ENCODE peak calls at places on chromosomes 2 and 18, in six cellular contexts. W is fibroblast of lung; G is transverse colon; Z is pancreas; P is CD8-positive, alpha-beta T cell; A is K562. E is an unnamed sample.

GRCh38 chr2:99939135-99939534 is 203.3 kb downstream of the AFF3 start:
- DNase-seq in W (no peak), G (no peak), Z (no peak), P (no peak), A (no peak), E (no peak)

GRCh38 chr2:95389256-95390119 is 13.0 kb upstream of the FAHD2A start:
- DNase-seq in W (peak), G (peak), Z (peak), P (no peak), A (peak), E (no peak)

GRCh38 chr2:105641389-105641811 is 103.3 kb upstream of the NCK2 start:
- DNase-seq in W (no peak), G (no peak), Z (peak), P (no peak), A (peak), E (no peak)

GRCh38 chr18:58135806-58136331 is 91.8 kb downstream of the NEDD4L start:
- DNase-seq in W (peak), G (peak), Z (no peak), P (peak), A (peak), E (no peak)

GRCh38 chr2:175807031-175807873 is 194.8 kb downstream of the LNPK start:
- DNase-seq in W (peak), G (no peak), Z (no peak), P (no peak), A (no peak), E (no peak)

GRCh38 chr2:197008229-197008628 is 81.7 kb upstream of the PGAP1 start:
- DNase-seq in W (peak), G (no peak), Z (no peak), P (no peak), A (no peak), E (no peak)

GRCh38 chr2:177161741-177162440 is 50.7 kb upstream of the HNRNPA3 start:
- DNase-seq in W (peak), G (no peak), Z (no peak), P (no peak), A (peak), E (no peak)

GRCh38 chr2:5921081-5921642 is 229.0 kb downstream of the SOX11 start:
- DNase-seq in W (no peak), G (no peak), Z (no peak), P (no peak), A (no peak), E (no peak)

GRCh38 chr2:240149943-240150784 is 9.7 kb upstream of the OTOS start:
- DNase-seq in W (peak), G (no peak), Z (no peak), P (no peak), A (peak), E (peak)

GRCh38 chr18:30485078-30485477 is 557.5 kb downstream of the DSC3 start:
- DNase-seq in W (no peak), G (no peak), Z (no peak), P (no peak), A (no peak), E (no peak)

GRCh38 chr2:58289029-58289428 is 47.9 kb upstream of the FANCL start:
- DNase-seq in W (no peak), G (no peak), Z (no peak), P (no peak), A (no peak), E (no peak)

GRCh38 chr2:215982465-215982875 is 30.9 kb downstream of the MREG start:
- DNase-seq in W (peak), G (no peak), Z (no peak), P (no peak), A (no peak), E (no peak)

GRCh38 chr2:41722668-41723369 is 325.0 kb upstream of the PKDCC start:
- DNase-seq in W (peak), G (no peak), Z (no peak), P (no peak), A (no peak), E (no peak)

GRCh38 chr2:109185338-109185737 is 56.3 kb downstream of the SH3RF3 start:
- DNase-seq in W (peak), G (no peak), Z (no peak), P (no peak), A (no peak), E (no peak)

GRCh38 chr18:51170689-51171088 is 26.8 kb downstream of the MEX3C start:
- DNase-seq in W (no peak), G (no peak), Z (no peak), P (no peak), A (no peak), E (no peak)

GRCh38 chr2:5834491-5834890 is 142.3 kb downstream of the SOX11 start:
- DNase-seq in W (no peak), G (no peak), Z (no peak), P (no peak), A (no peak), E (no peak)

GRCh38 chr2:52423655-52424054 is 1343.9 kb upstream of the CHAC2 start:
- DNase-seq in W (no peak), G (no peak), Z (no peak), P (no peak), A (no peak), E (no peak)

GRCh38 chr2:20515293-20516220 is 68.7 kb downstream of the RHOB start:
- DNase-seq in W (no peak), G (no peak), Z (no peak), P (no peak), A (no peak), E (no peak)

GRCh38 chr2:133418021-133418420 is 150.2 kb downstream of the NCKAP5 start:
- DNase-seq in W (no peak), G (no peak), Z (no peak), P (no peak), A (no peak), E (no peak)

GRCh38 chr18:48872234-48873145 is 78.3 kb downstream of the SMAD7 start:
- DNase-seq in W (no peak), G (no peak), Z (no peak), P (no peak), A (peak), E (no peak)

GRCh38 chr18:48868468-48869466 is 82.0 kb downstream of the SMAD7 start:
- DNase-seq in W (no peak), G (peak), Z (no peak), P (no peak), A (no peak), E (peak)

GRCh38 chr18:48869591-48869990 is 81.2 kb downstream of the SMAD7 start:
- DNase-seq in W (no peak), G (no peak), Z (no peak), P (no peak), A (no peak), E (peak)

GRCh38 chr18:48874233-48874632 is 76.5 kb downstream of the SMAD7 start:
- DNase-seq in W (no peak), G (no peak), Z (no peak), P (no peak), A (no peak), E (peak)

DNA sequence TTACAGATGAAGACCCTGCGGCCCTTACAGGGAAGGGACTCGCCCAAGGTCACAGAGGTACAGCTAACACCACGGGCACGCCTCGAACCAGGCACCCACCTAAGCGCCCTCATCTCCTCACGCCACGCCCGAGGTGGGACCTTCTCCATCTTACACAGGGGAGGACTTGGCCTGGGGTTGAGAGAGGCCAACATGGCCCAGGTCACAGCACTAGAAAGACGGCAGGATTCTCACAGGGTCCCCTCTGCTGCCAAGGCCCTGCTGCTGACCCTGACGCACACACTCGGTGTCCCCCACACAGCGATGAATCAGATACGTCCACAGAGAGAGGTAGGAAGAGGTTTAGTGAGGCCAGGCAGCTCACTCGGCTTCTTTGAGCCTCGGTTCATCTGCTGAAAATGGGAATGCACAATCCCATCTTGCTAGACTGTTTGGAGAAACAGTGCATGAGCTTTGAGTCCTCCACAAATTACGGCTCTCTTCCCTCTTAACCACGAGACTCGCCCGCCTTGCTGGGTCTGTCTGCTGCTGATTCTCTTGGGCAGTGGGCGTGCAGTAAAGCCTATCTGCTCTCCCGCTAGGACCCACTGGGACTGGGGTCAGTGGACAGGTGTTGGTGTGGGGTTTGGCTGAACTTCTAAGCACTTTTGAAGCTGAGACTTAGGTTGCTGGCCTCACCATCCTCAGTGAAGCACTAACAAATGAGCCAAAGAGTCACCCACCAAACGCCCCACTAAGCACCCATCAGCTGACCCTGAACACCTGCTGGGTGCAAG is 79.2 kb downstream of the SMAD7 start:
- DNase-seq in W (no peak), G (no peak), Z (no peak), P (no peak), A (no peak), E (no peak)
- H3K27ac ChIP-seq in W (no peak), G (no peak), Z (no peak), P (no peak), A (no peak), E (no peak)

DNA sequence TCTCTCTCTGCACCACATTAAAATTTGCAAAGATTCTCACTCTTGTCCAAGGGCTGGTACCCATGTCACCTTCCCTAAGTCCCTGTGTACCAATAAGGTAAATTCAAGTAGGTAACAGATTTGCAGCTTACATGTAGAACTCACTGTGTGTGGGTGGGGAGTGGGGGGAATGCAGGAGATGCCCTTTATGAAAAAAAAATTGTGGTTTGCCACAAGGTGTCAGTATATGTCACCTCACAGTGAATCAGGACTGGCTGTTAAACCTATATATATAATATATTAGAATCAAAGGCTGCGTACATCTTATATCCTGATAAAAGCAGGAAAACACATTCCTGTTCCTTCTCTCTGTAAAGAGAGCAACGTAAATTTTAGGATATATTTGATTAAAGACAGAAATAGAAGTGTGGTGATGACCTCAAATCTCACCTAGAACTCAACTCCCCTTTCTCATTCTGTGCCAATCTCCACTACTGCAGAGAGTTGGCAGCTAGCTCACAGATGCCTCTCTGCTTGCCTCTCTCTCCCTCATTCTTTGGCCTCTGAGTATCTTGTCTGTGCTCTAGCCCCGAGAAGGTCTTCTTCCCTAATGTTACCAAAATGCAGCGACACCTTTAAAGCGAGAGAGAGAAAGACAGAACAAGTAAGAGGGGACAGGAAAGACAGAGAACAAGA is 529 bp downstream of the XDH start:
- DNase-seq in W (no peak), G (no peak), Z (no peak), P (no peak), A (peak), E (no peak)
- TF ChIP-seq CTCF in W (peak), G (peak), Z (no peak), P (peak), A (no peak), E (no peak)

GRCh38 chr2:187552381-187552780 is 1.9 kb downstream of the TFPI start:
- DNase-seq in W (no peak), G (no peak), Z (no peak), P (no peak), A (no peak), E (no peak)
- H3K4me3 ChIP-seq in W (peak), G (no peak), Z (peak), P (no peak), A (peak), E (peak)

GRCh38 chr2:98804736-98805135 is 73.8 kb upstream of the MGAT4A start:
- DNase-seq in W (no peak), G (no peak), Z (no peak), P (no peak), A (no peak), E (no peak)

GRCh38 chr2:98807221-98807620 is 76.3 kb upstream of the MGAT4A start:
- DNase-seq in W (no peak), G (no peak), Z (no peak), P (no peak), A (no peak), E (no peak)

GRCh38 chr2:98803747-98804650 is 73.1 kb upstream of the MGAT4A start:
- DNase-seq in W (no peak), G (no peak), Z (peak), P (no peak), A (no peak), E (no peak)

GRCh38 chr2:98806266-98806697 is 75.3 kb upstream of the MGAT4A start:
- DNase-seq in W (peak), G (peak), Z (peak), P (no peak), A (no peak), E (peak)

GRCh38 chr2:98805412-98806265 is 74.7 kb upstream of the MGAT4A start:
- DNase-seq in W (peak), G (no peak), Z (no peak), P (no peak), A (no peak), E (peak)
- H3K27ac ChIP-seq in W (no peak), G (peak), Z (no peak), P (no peak), A (no peak), E (peak)

DNA sequence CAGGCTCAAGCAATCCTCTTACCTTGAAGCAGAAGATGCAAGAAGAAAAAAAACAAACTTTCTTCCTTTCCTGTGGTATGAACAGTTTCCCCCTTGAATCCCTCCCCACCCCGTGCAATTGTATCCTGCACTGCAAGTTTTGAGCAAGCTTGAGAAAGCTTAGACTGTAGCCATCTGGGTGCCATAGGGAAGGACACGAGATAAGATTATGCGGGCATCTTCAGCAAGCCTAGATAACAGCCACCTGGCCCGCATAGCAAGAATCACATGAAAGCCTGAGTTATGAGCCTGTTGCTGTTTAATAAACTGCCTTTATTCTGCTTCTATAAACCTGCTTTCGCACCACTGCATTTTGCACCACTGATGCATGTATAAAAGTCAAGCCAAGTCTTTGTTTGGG is 27.3 kb upstream of the CDCA7 start:
- DNase-seq in W (no peak), G (no peak), Z (no peak), P (no peak), A (no peak), E (no peak)
- TF ChIP-seq CTCF in W (no peak), G (no peak), Z (no peak), P (no peak), A (no peak), E (no peak)

GRCh38 chr2:15941483-15941853 is 1.1 kb downstream of the MYCN start:
- DNase-seq in W (no peak), G (no peak), Z (no peak), P (no peak), A (no peak), E (no peak)

GRCh38 chr2:15940661-15941482 is 522 bp downstream of the MYCN start:
- DNase-seq in W (no peak), G (no peak), Z (no peak), P (no peak), A (no peak), E (no peak)

GRCh38 chr2:15943378-15943851 is 3.1 kb downstream of the MYCN start:
- DNase-seq in W (no peak), G (peak), Z (no peak), P (no peak), A (peak), E (no peak)

GRCh38 chr2:15942711-15943345 is 2.5 kb downstream of the MYCN start:
- DNase-seq in W (no peak), G (no peak), Z (no peak), P (no peak), A (no peak), E (no peak)

GRCh38 chr2:15941970-15942710 is 1.8 kb downstream of the MYCN start:
- DNase-seq in W (no peak), G (peak), Z (no peak), P (no peak), A (no peak), E (no peak)
- H3K4me3 ChIP-seq in W (no peak), G (peak), Z (peak), P (peak), A (no peak), E (peak)

DNA sequence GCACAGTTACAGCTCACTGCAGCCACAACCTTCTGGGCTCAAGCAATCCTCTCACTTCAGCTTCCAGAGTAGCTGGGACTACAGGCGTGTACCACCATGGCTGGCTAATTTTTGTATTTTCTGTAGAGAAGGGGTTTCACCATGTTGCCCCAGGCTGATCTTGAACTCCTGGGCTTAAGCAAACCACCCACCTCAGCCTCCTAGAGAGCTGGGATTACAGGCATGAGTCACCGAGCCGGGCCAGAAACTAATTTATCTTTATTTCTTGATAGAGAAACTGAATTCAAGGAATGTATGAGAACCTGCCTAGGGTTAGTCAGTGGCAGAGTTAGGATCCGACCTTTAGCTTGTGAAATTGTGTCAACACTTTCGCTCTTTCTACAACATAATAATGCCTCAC is 19.3 kb upstream of the ITGAV start:
- DNase-seq in W (peak), G (no peak), Z (no peak), P (no peak), A (peak), E (no peak)
- H3K27ac ChIP-seq in W (no peak), G (no peak), Z (no peak), P (no peak), A (no peak), E (no peak)

DNA sequence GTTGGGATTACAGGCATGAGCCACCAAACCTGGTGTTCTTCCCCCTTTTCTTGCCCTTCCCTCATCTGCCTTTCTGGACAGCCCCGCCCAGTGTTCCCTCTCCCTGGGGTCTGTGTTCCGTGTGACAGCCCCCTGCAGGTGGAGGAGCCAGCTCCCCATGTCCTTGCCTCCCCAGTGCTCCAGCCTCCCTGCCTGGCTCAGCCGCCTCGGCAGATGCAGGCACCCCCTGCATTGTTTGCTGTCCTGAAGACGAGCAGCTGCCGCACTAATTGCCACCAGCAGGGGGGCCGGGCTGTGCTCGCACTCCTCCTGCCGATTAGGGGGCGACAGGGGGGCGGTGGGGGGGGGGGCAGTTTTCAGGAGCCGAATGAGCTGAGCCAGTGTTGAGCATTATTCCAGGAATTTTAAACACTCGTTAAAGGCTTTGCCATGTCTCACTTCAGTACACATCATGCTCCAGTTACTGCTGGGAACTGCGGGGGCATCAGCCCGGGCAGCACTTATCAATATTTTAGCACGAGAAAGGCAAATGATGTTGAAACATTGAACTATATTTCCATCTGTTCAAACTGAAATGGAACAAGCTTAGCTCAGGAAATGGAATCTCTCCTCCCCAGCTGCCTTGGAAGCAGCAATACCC is 23.3 kb downstream of the SIX3 start:
- DNase-seq in W (no peak), G (no peak), Z (no peak), P (no peak), A (no peak), E (no peak)
- TF ChIP-seq CTCF in W (peak), G (no peak), Z (no peak), P (no peak), A (peak), E (no peak)

DNA sequence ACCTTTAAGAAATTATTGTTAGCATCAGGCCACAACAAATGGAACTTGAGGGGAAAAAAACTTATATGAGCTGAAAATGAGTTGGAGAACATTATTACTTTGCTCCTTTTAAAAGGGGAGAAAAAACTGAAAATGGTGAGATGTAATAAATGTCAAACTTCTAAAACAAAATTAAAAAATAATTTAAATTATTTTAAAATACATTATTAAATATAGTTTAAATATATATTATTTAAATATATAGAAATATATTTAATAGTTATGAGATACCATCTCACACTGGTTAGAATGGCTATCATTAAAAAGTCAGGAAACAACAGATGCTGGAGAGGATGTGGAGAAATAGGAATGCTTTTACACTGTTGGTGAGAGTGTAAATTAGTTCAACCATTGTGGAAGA is 28.9 kb downstream of the RPIA start:
- DNase-seq in W (no peak), G (no peak), Z (no peak), P (no peak), A (no peak), E (no peak)
- H3K4me3 ChIP-seq in W (no peak), G (no peak), Z (no peak), P (no peak), A (no peak), E (no peak)